ENCODE peak calls at places on chromosomes 4 and X, in four cellular contexts. One of them, this sample, is unnamed.

GRCh38 chr4:139208404-139208945 is 31.5 kb upstream of the ELF2 start:
- DNase-seq in AG10803: peak; percentile 98
- DNase-seq in dorsolateral prefrontal cortex: no peak
- DNase-seq in tibial artery: peak; percentile 59
- DNase-seq in this sample: no peak

GRCh38 chrX:21674430-21675186 is 16.5 kb upstream of the KLHL34 start:
- DNase-seq in AG10803: no peak
- DNase-seq in dorsolateral prefrontal cortex: no peak
- DNase-seq in tibial artery: no peak
- DNase-seq in this sample: no peak

GRCh38 chr4:150828159-150828558 is 186.9 kb downstream of the LRBA start:
- DNase-seq in AG10803: no peak
- DNase-seq in dorsolateral prefrontal cortex: no peak
- DNase-seq in tibial artery: no peak
- DNase-seq in this sample: no peak

GRCh38 chr4:169116270-169116901 is 106.3 kb upstream of the CBR4 start:
- DNase-seq in AG10803: no peak
- DNase-seq in dorsolateral prefrontal cortex: no peak
- DNase-seq in tibial artery: no peak
- DNase-seq in this sample: no peak

GRCh38 chr4:108651068-108651794 is 832 bp downstream of the OSTC start:
- DNase-seq in AG10803: peak; percentile 70
- DNase-seq in dorsolateral prefrontal cortex: no peak
- DNase-seq in tibial artery: no peak
- DNase-seq in this sample: no peak

GRCh38 chr4:55447108-55447708 is 51.5 kb downstream of the TMEM165 start:
- DNase-seq in AG10803: no peak
- DNase-seq in dorsolateral prefrontal cortex: no peak
- DNase-seq in tibial artery: no peak
- DNase-seq in this sample: no peak

GRCh38 chr4:166435449-166435848 is 562.4 kb downstream of the TLL1 start:
- DNase-seq in AG10803: peak; percentile 53
- DNase-seq in dorsolateral prefrontal cortex: no peak
- DNase-seq in tibial artery: no peak
- DNase-seq in this sample: no peak

GRCh38 chr4:173001571-173001970 is 167.0 kb upstream of the GALNT7 start:
- DNase-seq in AG10803: peak; percentile 20
- DNase-seq in dorsolateral prefrontal cortex: no peak
- DNase-seq in tibial artery: no peak
- DNase-seq in this sample: no peak

GRCh38 chrX:136711147-136711546 is 63.2 kb downstream of the CD40LG start:
- DNase-seq in AG10803: peak; percentile 44
- DNase-seq in dorsolateral prefrontal cortex: no peak
- DNase-seq in tibial artery: peak; percentile 28
- DNase-seq in this sample: peak; percentile 54
- TF ChIP-seq CTCF in AG10803: peak; percentile 50
- TF ChIP-seq CTCF in dorsolateral prefrontal cortex: no peak
- TF ChIP-seq CTCF in tibial artery: peak; percentile 40
- TF ChIP-seq CTCF in this sample: peak; percentile 59

GRCh38 chr4:88411491-88412101 is 32.9 kb downstream of the HERC6 start:
- DNase-seq in AG10803: no peak
- DNase-seq in dorsolateral prefrontal cortex: no peak
- DNase-seq in tibial artery: no peak
- DNase-seq in this sample: no peak

GRCh38 chr4:88419874-88420273 is 37.0 kb upstream of the HERC5 start:
- DNase-seq in AG10803: no peak
- DNase-seq in dorsolateral prefrontal cortex: no peak
- DNase-seq in tibial artery: no peak
- DNase-seq in this sample: no peak

GRCh38 chr4:88414755-88415154 is 36.1 kb downstream of the HERC6 start:
- DNase-seq in AG10803: no peak
- DNase-seq in dorsolateral prefrontal cortex: no peak
- DNase-seq in tibial artery: no peak
- DNase-seq in this sample: no peak

GRCh38 chr4:88418411-88418810 is 38.5 kb upstream of the HERC5 start:
- DNase-seq in AG10803: no peak
- DNase-seq in dorsolateral prefrontal cortex: no peak
- DNase-seq in tibial artery: no peak
- DNase-seq in this sample: no peak

DNA sequence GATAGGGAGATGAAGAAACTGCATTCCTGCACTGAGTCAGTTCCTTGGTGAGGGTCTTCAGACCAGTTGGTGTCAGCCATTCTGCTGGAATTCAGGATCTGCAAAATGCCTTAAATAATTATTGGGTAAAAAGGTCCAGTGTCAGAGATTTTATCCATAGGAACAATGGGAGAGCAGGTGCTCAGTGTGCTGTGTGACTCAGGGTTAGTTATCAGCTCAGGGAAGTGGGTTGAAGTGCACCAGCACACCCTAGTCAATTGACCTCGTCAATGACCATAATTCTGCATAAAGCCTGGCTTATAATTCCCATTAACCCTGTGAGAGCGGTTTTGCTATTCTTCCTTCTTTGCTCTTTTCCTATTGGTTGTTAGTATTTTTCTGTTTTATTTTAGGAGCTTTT is 37.3 kb downstream of the HERC6 start:
- DNase-seq in AG10803: no peak
- DNase-seq in dorsolateral prefrontal cortex: no peak
- DNase-seq in tibial artery: no peak
- DNase-seq in this sample: no peak
- TF ChIP-seq CTCF in AG10803: no peak
- TF ChIP-seq CTCF in dorsolateral prefrontal cortex: no peak
- TF ChIP-seq CTCF in tibial artery: no peak
- TF ChIP-seq CTCF in this sample: no peak

DNA sequence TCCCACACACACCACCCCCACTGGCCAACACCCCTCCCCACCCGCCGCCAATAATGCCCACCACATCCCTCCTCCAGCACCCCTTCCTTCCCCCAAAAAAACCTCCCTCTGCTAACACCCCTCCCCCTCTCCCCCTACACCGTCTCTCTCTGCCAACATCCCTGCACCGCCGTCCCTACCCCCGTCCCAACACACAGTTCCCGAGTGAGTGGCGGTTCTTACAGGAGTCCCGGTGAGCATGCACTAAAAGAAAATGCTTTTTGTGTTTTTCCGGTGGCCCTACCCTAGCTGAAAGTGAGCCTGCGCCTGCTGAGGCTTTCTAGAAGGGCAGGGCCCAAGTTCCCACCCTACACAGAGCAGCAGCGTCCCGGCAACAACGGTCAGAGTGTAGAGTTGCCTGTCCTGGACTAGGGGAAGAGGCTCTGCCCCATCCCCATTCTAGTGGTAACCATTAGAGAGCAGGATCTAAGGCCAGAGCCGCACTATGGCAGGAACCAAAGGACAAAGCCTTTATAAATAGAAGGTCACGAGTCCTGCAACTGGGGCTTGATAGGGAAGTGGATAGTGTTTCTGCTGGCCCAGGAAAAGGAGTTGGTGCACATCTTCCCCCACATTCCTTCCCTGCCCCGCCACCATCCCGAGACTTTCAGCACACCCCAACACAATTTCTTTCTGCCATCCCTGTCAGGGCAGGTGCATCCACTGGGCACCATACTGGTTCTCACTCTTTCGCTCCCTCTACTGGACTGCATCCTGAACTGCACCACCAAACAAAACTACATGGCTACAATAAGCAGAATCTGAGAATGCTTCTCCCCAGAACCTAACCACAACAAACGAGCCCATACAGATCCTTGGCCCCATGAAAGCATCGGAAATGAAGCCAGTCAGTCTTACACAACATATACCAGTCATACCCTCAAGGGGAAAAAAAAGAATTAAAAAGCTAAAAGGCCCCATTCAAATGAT is 78.1 kb upstream of the PAGE3 start:
- DNase-seq in AG10803: peak; percentile 3
- DNase-seq in dorsolateral prefrontal cortex: no peak
- DNase-seq in tibial artery: no peak
- DNase-seq in this sample: peak; percentile 38
- TF ChIP-seq CTCF in AG10803: peak; percentile 53
- TF ChIP-seq CTCF in dorsolateral prefrontal cortex: peak; percentile 30
- TF ChIP-seq CTCF in tibial artery: peak; percentile 13
- TF ChIP-seq CTCF in this sample: peak; percentile 71

GRCh38 chrX:11944486-11944885 is 186.4 kb downstream of the MSL3 start:
- DNase-seq in AG10803: peak; percentile 62
- DNase-seq in dorsolateral prefrontal cortex: no peak
- DNase-seq in tibial artery: no peak
- DNase-seq in this sample: no peak
- TF ChIP-seq CTCF in AG10803: peak; percentile 65
- TF ChIP-seq CTCF in dorsolateral prefrontal cortex: no peak
- TF ChIP-seq CTCF in tibial artery: peak; percentile 4
- TF ChIP-seq CTCF in this sample: no peak

DNA sequence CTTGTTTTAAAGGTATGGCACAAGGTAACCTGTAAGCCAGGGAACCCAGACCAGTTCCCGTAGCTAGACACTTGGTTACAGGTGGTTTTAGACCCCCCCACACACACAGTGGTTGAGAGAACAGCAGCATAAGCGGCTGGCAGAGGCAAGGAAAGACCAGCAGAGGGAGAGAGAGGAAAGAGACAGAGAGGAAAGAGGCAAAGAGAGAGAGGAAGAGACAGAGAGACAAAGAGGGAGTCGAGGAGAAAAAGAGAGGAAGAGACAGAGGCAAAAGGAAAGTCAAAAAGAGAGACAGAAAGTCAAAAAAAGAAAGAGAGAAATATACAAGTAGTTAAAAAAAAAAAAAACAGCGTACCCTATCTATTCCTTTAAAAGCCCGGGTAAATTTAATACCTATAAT is 19.5 kb upstream of the PCSK1N start:
- DNase-seq in AG10803: peak; percentile 1
- DNase-seq in dorsolateral prefrontal cortex: no peak
- DNase-seq in tibial artery: no peak
- DNase-seq in this sample: no peak
- TF ChIP-seq CTCF in AG10803: peak; percentile 35
- TF ChIP-seq CTCF in dorsolateral prefrontal cortex: no peak
- TF ChIP-seq CTCF in tibial artery: no peak
- TF ChIP-seq CTCF in this sample: peak; percentile 32

GRCh38 chr4:42843694-42844093 is 48.8 kb upstream of the GRXCR1 start:
- DNase-seq in AG10803: no peak
- DNase-seq in dorsolateral prefrontal cortex: no peak
- DNase-seq in tibial artery: no peak
- DNase-seq in this sample: no peak
- TF ChIP-seq CTCF in AG10803: no peak
- TF ChIP-seq CTCF in dorsolateral prefrontal cortex: no peak
- TF ChIP-seq CTCF in tibial artery: no peak
- TF ChIP-seq CTCF in this sample: no peak

DNA sequence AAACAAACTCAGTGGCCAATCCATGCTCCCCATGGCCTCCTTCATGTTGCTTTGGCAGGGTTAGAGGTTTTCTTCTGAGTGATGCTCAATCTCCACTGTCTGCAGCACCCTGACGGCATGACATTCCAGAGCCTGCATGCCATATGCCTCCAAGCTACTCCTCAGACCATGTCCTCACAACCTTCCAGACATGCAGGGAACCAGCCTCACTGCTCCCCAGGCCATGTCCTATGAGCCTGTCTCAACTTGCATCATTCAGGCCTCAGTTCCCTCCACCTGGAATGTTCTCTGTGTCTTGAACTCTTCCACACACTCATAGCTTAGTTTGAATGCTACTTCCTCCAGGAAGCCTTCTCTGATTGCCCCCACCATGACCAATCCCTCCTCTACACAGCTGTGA is 18.8 kb downstream of the PROM1 start:
- DNase-seq in AG10803: no peak
- DNase-seq in dorsolateral prefrontal cortex: no peak
- DNase-seq in tibial artery: no peak
- DNase-seq in this sample: no peak
- TF ChIP-seq CTCF in AG10803: no peak
- TF ChIP-seq CTCF in dorsolateral prefrontal cortex: no peak
- TF ChIP-seq CTCF in tibial artery: no peak
- TF ChIP-seq CTCF in this sample: no peak

GRCh38 chr4:147511005-147511660 is 30.2 kb downstream of the EDNRA start:
- DNase-seq in AG10803: peak; percentile 35
- DNase-seq in dorsolateral prefrontal cortex: no peak
- DNase-seq in tibial artery: no peak
- DNase-seq in this sample: no peak

GRCh38 chr4:147513051-147513450 is 32.2 kb downstream of the EDNRA start:
- DNase-seq in AG10803: peak; percentile 40
- DNase-seq in dorsolateral prefrontal cortex: no peak
- DNase-seq in tibial artery: no peak
- DNase-seq in this sample: no peak

GRCh38 chr4:147516133-147516532 is 35.2 kb downstream of the EDNRA start:
- DNase-seq in AG10803: no peak
- DNase-seq in dorsolateral prefrontal cortex: no peak
- DNase-seq in tibial artery: no peak
- DNase-seq in this sample: no peak

GRCh38 chr4:147515220-147515936 is 34.5 kb downstream of the EDNRA start:
- DNase-seq in AG10803: no peak
- DNase-seq in dorsolateral prefrontal cortex: no peak
- DNase-seq in tibial artery: no peak
- DNase-seq in this sample: no peak

GRCh38 chr4:147513952-147514351 is 33.1 kb downstream of the EDNRA start:
- DNase-seq in AG10803: no peak
- DNase-seq in dorsolateral prefrontal cortex: no peak
- DNase-seq in tibial artery: no peak
- DNase-seq in this sample: no peak
- TF ChIP-seq CTCF in AG10803: peak; percentile 35
- TF ChIP-seq CTCF in dorsolateral prefrontal cortex: no peak
- TF ChIP-seq CTCF in tibial artery: no peak
- TF ChIP-seq CTCF in this sample: no peak